ENCODE peak calls at places on chromosomes 2 and 18, in six cellular contexts. I, V, C, T, A and M are unnamed samples.

GRCh38 chr2:37418956-37419355 is 74.5 kb downstream of the QPCT start:
- DNase-seq in I (no peak), V (no peak), C (no peak), T (no peak), A (no peak), M (no peak)

GRCh38 chr2:188808921-188809320 is 165.3 kb upstream of the COL3A1 start:
- DNase-seq in I (no peak), V (no peak), C (no peak), T (no peak), A (no peak), M (no peak)

GRCh38 chr2:58186501-58186900 is 54.6 kb downstream of the FANCL start:
- DNase-seq in I (no peak), V (no peak), C (no peak), T (no peak), A (no peak), M (no peak)

GRCh38 chr2:230919240-230919639 is 5.8 kb downstream of the GPR55 start:
- DNase-seq in I (no peak), V (no peak), C (no peak), T (no peak), A (no peak), M (no peak)

GRCh38 chr2:179106342-179107178 is 56.6 kb upstream of the CCDC141 start:
- DNase-seq in I (peak; percentile 84), V (peak; percentile 39), C (peak; percentile 7), T (peak; percentile 61), A (no peak), M (peak; percentile 67)

GRCh38 chr2:120261387-120262006 is 8.8 kb downstream of the RALB start:
- DNase-seq in I (no peak), V (no peak), C (no peak), T (no peak), A (no peak), M (no peak)

GRCh38 chr2:30565860-30566358 is 118.9 kb downstream of the LCLAT1 start:
- DNase-seq in I (no peak), V (peak; percentile 31), C (peak; percentile 9), T (peak; percentile 16), A (no peak), M (no peak)

GRCh38 chr2:16661936-16662335 is 3.7 kb downstream of the CYRIA start:
- DNase-seq in I (no peak), V (no peak), C (no peak), T (no peak), A (peak; percentile 34), M (no peak)

GRCh38 chr2:33242845-33243244 is 233.6 kb upstream of the RASGRP3 start:
- DNase-seq in I (peak; percentile 42), V (no peak), C (no peak), T (no peak), A (no peak), M (no peak)

GRCh38 chr2:173860082-173860481 is 105.1 kb downstream of the SP3 start:
- DNase-seq in I (no peak), V (no peak), C (no peak), T (no peak), A (no peak), M (no peak)

GRCh38 chr2:233209117-233209977 is 42.1 kb upstream of the ATG16L1 start:
- DNase-seq in I (peak; percentile 34), V (no peak), C (peak; percentile 3), T (no peak), A (no peak), M (no peak)

GRCh38 chr2:112182581-112183034 is 44.4 kb downstream of the FBLN7 start:
- DNase-seq in I (no peak), V (no peak), C (peak; percentile 64), T (no peak), A (no peak), M (no peak)

GRCh38 chr2:113791697-113792590 is 35.5 kb upstream of the SLC35F5 start:
- DNase-seq in I (peak; percentile 37), V (no peak), C (no peak), T (no peak), A (no peak), M (no peak)

GRCh38 chr2:135904590-135904989 is 28.3 kb upstream of the MCM6 start:
- DNase-seq in I (no peak), V (no peak), C (peak; percentile 27), T (no peak), A (no peak), M (peak; percentile 38)

GRCh38 chr2:66794571-66794970 is 359.6 kb downstream of the MEIS1 start:
- DNase-seq in I (no peak), V (no peak), C (no peak), T (no peak), A (no peak), M (no peak)

GRCh38 chr2:222033541-222033940 is 265.3 kb downstream of the PAX3 start:
- DNase-seq in I (no peak), V (no peak), C (no peak), T (no peak), A (no peak), M (no peak)

GRCh38 chr2:18993756-18994155 is 364.7 kb downstream of the OSR1 start:
- DNase-seq in I (no peak), V (no peak), C (no peak), T (no peak), A (no peak), M (no peak)

GRCh38 chr2:207869784-207870778 is 100.4 kb upstream of the FZD5 start:
- DNase-seq in I (peak; percentile 83), V (no peak), C (peak; percentile 25), T (no peak), A (no peak), M (no peak)

GRCh38 chr18:73645175-73645715 is 502.4 kb downstream of the FBXO15 start:
- DNase-seq in I (no peak), V (no peak), C (no peak), T (no peak), A (no peak), M (no peak)

GRCh38 chr2:101302016-101302415 is 6.5 kb downstream of the RNF149 start:
- DNase-seq in I (no peak), V (no peak), C (no peak), T (no peak), A (no peak), M (no peak)

GRCh38 chr2:76895469-76895868 is 626.7 kb downstream of the LRRTM4 start:
- DNase-seq in I (peak; percentile 3), V (no peak), C (no peak), T (no peak), A (no peak), M (no peak)

GRCh38 chr18:28050561-28050960 is 126.4 kb downstream of the CDH2 start:
- DNase-seq in I (no peak), V (no peak), C (no peak), T (no peak), A (no peak), M (no peak)

GRCh38 chr2:127609818-127610217 is 36.1 kb upstream of the GPR17 start:
- DNase-seq in I (no peak), V (no peak), C (no peak), T (no peak), A (no peak), M (no peak)

GRCh38 chr18:47558110-47558750 is 306.8 kb upstream of the SKOR2 start:
- DNase-seq in I (no peak), V (no peak), C (no peak), T (no peak), A (no peak), M (no peak)

GRCh38 chr2:177127821-177128220 is 84.8 kb upstream of the HNRNPA3 start:
- DNase-seq in I (no peak), V (no peak), C (no peak), T (no peak), A (no peak), M (no peak)

GRCh38 chr2:171490577-171490976 is 31.7 kb upstream of the CYBRD1 start:
- DNase-seq in I (peak; percentile 33), V (no peak), C (no peak), T (no peak), A (no peak), M (no peak)

GRCh38 chr2:101559576-101559975 is 84.7 kb upstream of the RFX8 start:
- DNase-seq in I (no peak), V (peak; percentile 54), C (peak; percentile 5), T (no peak), A (no peak), M (no peak)

GRCh38 chr2:197309369-197310231 is 980 bp downstream of the ANKRD44 start:
- DNase-seq in I (no peak), V (peak; percentile 14), C (peak; percentile 42), T (no peak), A (no peak), M (peak; percentile 15)

GRCh38 chr2:197306691-197307030 is 3.9 kb downstream of the ANKRD44 start:
- DNase-seq in I (no peak), V (peak; percentile 85), C (peak; percentile 74), T (no peak), A (peak; percentile 93), M (no peak)

GRCh38 chr2:197307236-197307932 is 3.2 kb downstream of the ANKRD44 start:
- DNase-seq in I (no peak), V (no peak), C (no peak), T (no peak), A (no peak), M (no peak)

GRCh38 chr2:197308635-197309368 is 1.8 kb downstream of the ANKRD44 start:
- DNase-seq in I (no peak), V (no peak), C (no peak), T (no peak), A (no peak), M (no peak)

GRCh38 chr2:197307933-197308521 is 2.6 kb downstream of the ANKRD44 start:
- DNase-seq in I (no peak), V (no peak), C (no peak), T (no peak), A (no peak), M (no peak)
- TF ChIP-seq POLR2A in I (no peak), V (no peak), C (no peak), T (no peak), A (no peak), M (no peak)

GRCh38 chr2:43086451-43087221 is 139.8 kb downstream of the ZFP36L2 start:
- DNase-seq in I (peak; percentile 92), V (peak; percentile 79), C (peak; percentile 58), T (peak; percentile 80), A (no peak), M (no peak)
- TF ChIP-seq POLR2A in I (no peak), V (no peak), C (peak; percentile 14), T (no peak), A (no peak), M (no peak)

GRCh38 chr2:140714586-140714985 is 1416.2 kb downstream of the LRP1B start:
- DNase-seq in I (no peak), V (peak; percentile 21), C (no peak), T (no peak), A (no peak), M (no peak)
- TF ChIP-seq POLR2A in I (no peak), V (no peak), C (no peak), T (no peak), A (no peak), M (no peak)

GRCh38 chr2:169822036-169822435 is 2.7 kb downstream of the METTL5 start:
- DNase-seq in I (no peak), V (no peak), C (no peak), T (no peak), A (no peak), M (no peak)

GRCh38 chr2:169823996-169824372 is 721 bp downstream of the METTL5 start:
- DNase-seq in I (no peak), V (no peak), C (no peak), T (no peak), A (no peak), M (no peak)

GRCh38 chr2:169822785-169823392 is 1.8 kb downstream of the METTL5 start:
- DNase-seq in I (no peak), V (no peak), C (no peak), T (no peak), A (no peak), M (no peak)

GRCh38 chr2:169827272-169828140 is at the start of gene UBR3:
- DNase-seq in I (peak; percentile 91), V (peak; percentile 91), C (peak; percentile 95), T (peak; percentile 89), A (peak; percentile 96), M (peak; percentile 97)

GRCh38 chr2:169824373-169825333 is at the start of gene METTL5:
- DNase-seq in I (peak; percentile 84), V (peak; percentile 82), C (peak; percentile 87), T (peak; percentile 68), A (peak; percentile 93), M (peak; percentile 92)
- TF ChIP-seq POLR2A in I (peak; percentile 90), V (peak; percentile 77), C (peak; percentile 74), T (peak; percentile 54), A (peak; percentile 77), M (peak; percentile 79)